ENCODE peak calls at places on chromosomes 7 and 10, in four cellular contexts. One of them, this sample, is unnamed.

GRCh38 chr7:145696071-145696470 is 420.5 kb upstream of the CNTNAP2 start:
- DNase-seq in brain microvascular endothelial cell: no peak
- DNase-seq in heart left ventricle: no peak
- DNase-seq in caudate nucleus: no peak
- DNase-seq in this sample: no peak

GRCh38 chr7:137840183-137840779 is 6.5 kb downstream of the DGKI start:
- DNase-seq in brain microvascular endothelial cell: no peak
- DNase-seq in heart left ventricle: no peak
- DNase-seq in caudate nucleus: no peak
- DNase-seq in this sample: no peak

GRCh38 chr10:69472544-69472943 is 21.3 kb downstream of the TSPAN15 start:
- DNase-seq in brain microvascular endothelial cell: no peak
- DNase-seq in heart left ventricle: no peak
- DNase-seq in caudate nucleus: no peak
- DNase-seq in this sample: no peak

GRCh38 chr7:129862672-129863071 is 90.1 kb downstream of the UBE2H start:
- DNase-seq in brain microvascular endothelial cell: no peak
- DNase-seq in heart left ventricle: no peak
- DNase-seq in caudate nucleus: no peak
- DNase-seq in this sample: no peak

GRCh38 chr7:26648429-26649015 is 215.9 kb downstream of the SKAP2 start:
- DNase-seq in brain microvascular endothelial cell: no peak
- DNase-seq in heart left ventricle: no peak
- DNase-seq in caudate nucleus: no peak
- DNase-seq in this sample: peak; percentile 41

GRCh38 chr10:74923556-74923955 is 97.2 kb downstream of the KAT6B start:
- DNase-seq in brain microvascular endothelial cell: no peak
- DNase-seq in heart left ventricle: peak; percentile 43
- DNase-seq in caudate nucleus: no peak
- DNase-seq in this sample: no peak

GRCh38 chr10:114486938-114487814 is 82.9 kb upstream of the AFAP1L2 start:
- DNase-seq in brain microvascular endothelial cell: no peak
- DNase-seq in heart left ventricle: no peak
- DNase-seq in caudate nucleus: no peak
- DNase-seq in this sample: peak; percentile 55

GRCh38 chr7:40979296-40979695 is 723.6 kb downstream of the INHBA start:
- DNase-seq in brain microvascular endothelial cell: peak; percentile 35
- DNase-seq in heart left ventricle: no peak
- DNase-seq in caudate nucleus: no peak
- DNase-seq in this sample: no peak

GRCh38 chr10:101052285-101052684 is 9.5 kb upstream of the KAZALD1 start:
- DNase-seq in brain microvascular endothelial cell: peak; percentile 68
- DNase-seq in heart left ventricle: peak; percentile 25
- DNase-seq in caudate nucleus: no peak
- DNase-seq in this sample: no peak

GRCh38 chr7:126780993-126781392 is 471.7 kb downstream of the GRM8 start:
- DNase-seq in brain microvascular endothelial cell: no peak
- DNase-seq in heart left ventricle: no peak
- DNase-seq in caudate nucleus: no peak
- DNase-seq in this sample: no peak

GRCh38 chr10:43324847-43325246 is 46.6 kb upstream of the FXYD4 start:
- DNase-seq in brain microvascular endothelial cell: no peak
- DNase-seq in heart left ventricle: no peak
- DNase-seq in caudate nucleus: no peak
- DNase-seq in this sample: no peak

GRCh38 chr10:126420571-126421275 is 32.4 kb upstream of the ADAM12 start:
- DNase-seq in brain microvascular endothelial cell: no peak
- DNase-seq in heart left ventricle: no peak
- DNase-seq in caudate nucleus: no peak
- DNase-seq in this sample: no peak

GRCh38 chr10:8731415-8732110 is 677.1 kb downstream of the GATA3 start:
- DNase-seq in brain microvascular endothelial cell: no peak
- DNase-seq in heart left ventricle: no peak
- DNase-seq in caudate nucleus: no peak
- DNase-seq in this sample: no peak

GRCh38 chr7:54354436-54354835 is 187.7 kb upstream of the VSTM2A start:
- DNase-seq in brain microvascular endothelial cell: no peak
- DNase-seq in heart left ventricle: no peak
- DNase-seq in caudate nucleus: no peak
- DNase-seq in this sample: no peak

GRCh38 chr7:27101906-27102577 is 441 bp downstream of the HOXA2 start:
- DNase-seq in brain microvascular endothelial cell: no peak
- DNase-seq in heart left ventricle: no peak
- DNase-seq in caudate nucleus: no peak
- DNase-seq in this sample: no peak

GRCh38 chr10:97937054-97937453 is 87.4 kb downstream of the GOLGA7B start:
- DNase-seq in brain microvascular endothelial cell: no peak
- DNase-seq in heart left ventricle: no peak
- DNase-seq in caudate nucleus: no peak
- DNase-seq in this sample: no peak

GRCh38 chr7:23852135-23852534 is 142.1 kb downstream of the STK31 start:
- DNase-seq in brain microvascular endothelial cell: peak; percentile 5
- DNase-seq in heart left ventricle: no peak
- DNase-seq in caudate nucleus: no peak
- DNase-seq in this sample: no peak

GRCh38 chr7:8121243-8121642 is 140.7 kb downstream of the ICA1 start:
- DNase-seq in brain microvascular endothelial cell: no peak
- DNase-seq in heart left ventricle: no peak
- DNase-seq in caudate nucleus: peak; percentile 35
- DNase-seq in this sample: no peak

GRCh38 chr10:131856441-131857094 is 44.2 kb upstream of the PPP2R2D start:
- DNase-seq in brain microvascular endothelial cell: no peak
- DNase-seq in heart left ventricle: no peak
- DNase-seq in caudate nucleus: no peak
- DNase-seq in this sample: no peak

GRCh38 chr7:40915061-40915460 is 780.3 kb downstream of the SUGCT start:
- DNase-seq in brain microvascular endothelial cell: peak; percentile 42
- DNase-seq in heart left ventricle: no peak
- DNase-seq in caudate nucleus: no peak
- DNase-seq in this sample: no peak

GRCh38 chr10:131921191-131921590 is 20.4 kb downstream of the PPP2R2D start:
- DNase-seq in brain microvascular endothelial cell: no peak
- DNase-seq in heart left ventricle: no peak
- DNase-seq in caudate nucleus: no peak
- DNase-seq in this sample: no peak

GRCh38 chr7:116630932-116631449 is 41.0 kb upstream of the MET start:
- DNase-seq in brain microvascular endothelial cell: peak; percentile 91
- DNase-seq in heart left ventricle: peak; percentile 79
- DNase-seq in caudate nucleus: no peak
- DNase-seq in this sample: peak; percentile 96

GRCh38 chr10:48363617-48364355 is 57.3 kb downstream of the MAPK8 start:
- DNase-seq in brain microvascular endothelial cell: peak; percentile 46
- DNase-seq in heart left ventricle: no peak
- DNase-seq in caudate nucleus: peak; percentile 20
- DNase-seq in this sample: no peak

GRCh38 chr7:27693794-27694193 is 31.1 kb upstream of the HIBADH start:
- DNase-seq in brain microvascular endothelial cell: no peak
- DNase-seq in heart left ventricle: no peak
- DNase-seq in caudate nucleus: no peak
- DNase-seq in this sample: no peak

GRCh38 chr7:33444501-33444900 is 315.1 kb downstream of the BBS9 start:
- DNase-seq in brain microvascular endothelial cell: no peak
- DNase-seq in heart left ventricle: no peak
- DNase-seq in caudate nucleus: no peak
- DNase-seq in this sample: no peak

GRCh38 chr7:80815733-80816132 is 103.1 kb downstream of the SEMA3C start:
- DNase-seq in brain microvascular endothelial cell: no peak
- DNase-seq in heart left ventricle: no peak
- DNase-seq in caudate nucleus: no peak
- DNase-seq in this sample: no peak

GRCh38 chr7:13627455-13627854 is 362.0 kb downstream of the ETV1 start:
- DNase-seq in brain microvascular endothelial cell: no peak
- DNase-seq in heart left ventricle: no peak
- DNase-seq in caudate nucleus: no peak
- DNase-seq in this sample: no peak

GRCh38 chr7:131623154-131623553 is 66.7 kb upstream of the PODXL start:
- DNase-seq in brain microvascular endothelial cell: peak; percentile 88
- DNase-seq in heart left ventricle: peak; percentile 84
- DNase-seq in caudate nucleus: no peak
- DNase-seq in this sample: no peak

GRCh38 chr10:111482621-111483216 is 405.9 kb downstream of the ADRA2A start:
- DNase-seq in brain microvascular endothelial cell: no peak
- DNase-seq in heart left ventricle: no peak
- DNase-seq in caudate nucleus: no peak
- DNase-seq in this sample: no peak

GRCh38 chr7:117281562-117281961 is 41.3 kb downstream of the WNT2 start:
- DNase-seq in brain microvascular endothelial cell: no peak
- DNase-seq in heart left ventricle: no peak
- DNase-seq in caudate nucleus: no peak
- DNase-seq in this sample: no peak

GRCh38 chr7:70837589-70837988 is 294.4 kb upstream of the GALNT17 start:
- DNase-seq in brain microvascular endothelial cell: no peak
- DNase-seq in heart left ventricle: no peak
- DNase-seq in caudate nucleus: no peak
- DNase-seq in this sample: no peak
- H3K27ac ChIP-seq in brain microvascular endothelial cell: no peak overlapping the region
- H3K27ac ChIP-seq in heart left ventricle: no peak overlapping the region
- H3K27ac ChIP-seq in caudate nucleus: no peak overlapping the region
- H3K27ac ChIP-seq in this sample: no peak overlapping the region

DNA sequence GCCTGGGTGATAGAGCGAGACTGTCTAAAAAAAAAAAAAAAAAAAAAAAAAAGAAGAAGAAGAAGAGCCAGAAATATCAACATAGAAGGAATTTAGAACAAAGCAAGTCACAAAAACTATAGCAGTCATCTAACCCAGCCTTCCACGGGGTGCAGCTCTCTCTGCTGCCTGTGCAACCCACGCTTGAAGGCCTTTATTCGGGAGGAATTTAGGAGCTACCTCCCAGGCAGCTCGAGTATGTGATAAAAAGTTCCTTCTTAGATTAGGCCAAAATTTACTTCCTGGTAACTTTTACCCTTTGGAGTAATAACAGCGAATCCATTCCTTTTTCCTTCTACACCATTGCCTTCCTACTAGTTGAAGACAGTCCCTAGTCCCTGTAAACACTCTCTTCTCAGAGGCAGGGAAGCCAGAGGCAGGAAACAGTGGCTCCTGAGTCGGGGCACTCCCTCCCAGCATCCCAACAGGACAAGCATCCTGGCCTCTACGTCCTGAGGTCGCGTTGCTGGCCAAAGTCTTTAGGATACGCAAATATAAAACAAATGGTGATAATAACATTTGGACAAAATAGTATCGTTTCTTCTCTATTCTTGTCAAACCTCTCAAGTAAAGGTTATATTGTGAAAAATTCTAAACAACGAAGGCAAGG is 109.3 kb upstream of the KMT2C start:
- DNase-seq in brain microvascular endothelial cell: no peak
- DNase-seq in heart left ventricle: no peak
- DNase-seq in caudate nucleus: no peak
- DNase-seq in this sample: no peak
- H3K27ac ChIP-seq in brain microvascular endothelial cell: no peak overlapping the region
- H3K27ac ChIP-seq in heart left ventricle: no peak overlapping the region
- H3K27ac ChIP-seq in caudate nucleus: no peak overlapping the region
- H3K27ac ChIP-seq in this sample: no peak overlapping the region

DNA sequence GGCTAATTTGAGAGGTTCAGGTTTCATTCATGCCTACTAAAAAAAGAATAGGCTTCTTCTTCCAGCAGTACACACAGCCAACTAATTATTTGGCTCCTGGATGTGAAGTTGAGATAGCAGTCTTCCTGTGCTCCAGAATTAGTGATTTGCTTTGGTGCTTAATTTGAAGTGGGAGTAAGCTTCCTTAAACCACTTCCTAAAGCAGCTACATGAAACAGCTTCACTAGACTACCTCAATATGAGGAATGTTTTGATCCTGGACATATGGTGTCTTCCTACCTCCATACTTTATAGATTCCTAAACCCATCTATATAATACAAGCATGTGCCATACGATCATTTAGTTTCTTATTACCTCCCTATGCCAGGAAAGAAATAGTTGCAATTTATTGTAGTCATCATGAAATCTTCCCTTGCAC is 8.4 kb downstream of the VIM start:
- DNase-seq in brain microvascular endothelial cell: no peak
- DNase-seq in heart left ventricle: no peak
- DNase-seq in caudate nucleus: no peak
- DNase-seq in this sample: no peak
- H3K27ac ChIP-seq in brain microvascular endothelial cell: peak overlapping the region; percentile 1
- H3K27ac ChIP-seq in heart left ventricle: no peak overlapping the region
- H3K27ac ChIP-seq in caudate nucleus: no peak overlapping the region
- H3K27ac ChIP-seq in this sample: no peak overlapping the region

DNA sequence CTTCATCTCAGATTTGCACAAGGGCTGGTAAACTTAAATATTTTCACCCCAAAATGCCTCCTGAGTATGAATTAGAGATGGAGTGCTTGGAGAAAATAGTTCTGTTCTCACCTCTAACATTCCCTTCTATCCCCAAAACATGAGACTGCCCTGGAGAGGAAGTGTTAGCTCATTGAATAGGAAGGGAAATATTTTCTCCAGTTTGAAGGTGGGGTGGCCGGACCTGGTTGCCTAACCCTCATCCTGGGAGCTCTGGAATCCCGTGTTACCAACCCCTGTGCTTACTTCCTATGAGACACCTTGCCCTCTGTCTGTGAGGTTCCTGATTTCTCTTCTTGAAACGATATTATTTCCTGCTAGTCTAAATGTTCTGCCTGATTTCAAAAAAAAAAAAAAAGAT is 782 bp downstream of the IFIT2 start:
- DNase-seq in brain microvascular endothelial cell: no peak
- DNase-seq in heart left ventricle: no peak
- DNase-seq in caudate nucleus: no peak
- DNase-seq in this sample: no peak
- H3K27ac ChIP-seq in brain microvascular endothelial cell: peak overlapping the region; percentile 75
- H3K27ac ChIP-seq in heart left ventricle: peak overlapping the region; percentile 86
- H3K27ac ChIP-seq in caudate nucleus: peak overlapping the region; percentile 97
- H3K27ac ChIP-seq in this sample: peak overlapping the region; percentile 71

GRCh38 chr10:5976689-5977470 is 463 bp downstream of the IL15RA start:
- DNase-seq in brain microvascular endothelial cell: no peak
- DNase-seq in heart left ventricle: peak; percentile 46
- DNase-seq in caudate nucleus: no peak
- DNase-seq in this sample: no peak
- H3K27ac ChIP-seq in brain microvascular endothelial cell: peak overlapping the region; percentile 8
- H3K27ac ChIP-seq in heart left ventricle: peak overlapping the region; percentile 96
- H3K27ac ChIP-seq in caudate nucleus: peak overlapping the region; percentile 58
- H3K27ac ChIP-seq in this sample: no peak overlapping the region

GRCh38 chr7:99324559-99324958 is 1.1 kb upstream of the ARPC1A start:
- DNase-seq in brain microvascular endothelial cell: no peak
- DNase-seq in heart left ventricle: no peak
- DNase-seq in caudate nucleus: no peak
- DNase-seq in this sample: no peak
- H3K27ac ChIP-seq in brain microvascular endothelial cell: no peak overlapping the region
- H3K27ac ChIP-seq in heart left ventricle: no peak overlapping the region
- H3K27ac ChIP-seq in caudate nucleus: no peak overlapping the region
- H3K27ac ChIP-seq in this sample: no peak overlapping the region

GRCh38 chr7:110804501-110804900 is 286.4 kb upstream of the LRRN3 start:
- DNase-seq in brain microvascular endothelial cell: no peak
- DNase-seq in heart left ventricle: no peak
- DNase-seq in caudate nucleus: no peak
- DNase-seq in this sample: no peak
- H3K27ac ChIP-seq in brain microvascular endothelial cell: no peak overlapping the region
- H3K27ac ChIP-seq in heart left ventricle: no peak overlapping the region
- H3K27ac ChIP-seq in caudate nucleus: no peak overlapping the region
- H3K27ac ChIP-seq in this sample: no peak overlapping the region

GRCh38 chr10:33703897-33704825 is 369.7 kb upstream of the NRP1 start:
- DNase-seq in brain microvascular endothelial cell: no peak
- DNase-seq in heart left ventricle: peak; percentile 66
- DNase-seq in caudate nucleus: no peak
- DNase-seq in this sample: no peak
- H3K27ac ChIP-seq in brain microvascular endothelial cell: no peak overlapping the region
- H3K27ac ChIP-seq in heart left ventricle: no peak overlapping the region
- H3K27ac ChIP-seq in caudate nucleus: no peak overlapping the region
- H3K27ac ChIP-seq in this sample: peak overlapping the region; percentile 18

GRCh38 chr10:14549496-14549895 is 218.8 kb upstream of the FRMD4A start:
- DNase-seq in brain microvascular endothelial cell: peak; percentile 38
- DNase-seq in heart left ventricle: no peak
- DNase-seq in caudate nucleus: no peak
- DNase-seq in this sample: no peak
- H3K27ac ChIP-seq in brain microvascular endothelial cell: no peak overlapping the region
- H3K27ac ChIP-seq in heart left ventricle: no peak overlapping the region
- H3K27ac ChIP-seq in caudate nucleus: peak overlapping the region; percentile 42
- H3K27ac ChIP-seq in this sample: no peak overlapping the region

GRCh38 chr10:27537166-27537565 is 33.1 kb downstream of the RAB18 start:
- DNase-seq in brain microvascular endothelial cell: no peak
- DNase-seq in heart left ventricle: no peak
- DNase-seq in caudate nucleus: no peak
- DNase-seq in this sample: no peak
- H3K27ac ChIP-seq in brain microvascular endothelial cell: no peak overlapping the region
- H3K27ac ChIP-seq in heart left ventricle: no peak overlapping the region
- H3K27ac ChIP-seq in caudate nucleus: no peak overlapping the region
- H3K27ac ChIP-seq in this sample: no peak overlapping the region